ENCODE peak calls at places on chromosomes 16 and 17, in six cellular contexts. O, L, X, Q, Z and T are unnamed samples.

GRCh38 chr17:79832211-79833109 is 6.8 kb downstream of the CBX4 start:
- DNase-seq in L (no peak), X (no peak), Q (no peak), Z (peak), O (no peak), T (peak)

GRCh38 chr16:6081320-6081976 is 983.9 kb upstream of the EEF2KMT start:
- DNase-seq in X (peak), L (no peak), Q (no peak), O (no peak), Z (no peak), T (peak)

GRCh38 chr17:80036715-80037477 is 454 bp downstream of the CCDC40 start:
- DNase-seq in X (peak), Q (no peak), Z (no peak), L (no peak), O (no peak), T (peak)

GRCh38 chr17:77959926-77960521 is 1.5 kb downstream of the TNRC6C start:
- DNase-seq in O (no peak), L (no peak), Q (peak), X (peak), Z (peak), T (no peak)

GRCh38 chr16:78727536-78727935 is 628.1 kb downstream of the WWOX start:
- DNase-seq in Q (no peak), X (no peak), Z (no peak), O (no peak), L (no peak), T (no peak)

GRCh38 chr16:2472885-2473284 is 1.8 kb downstream of the NTN3 start:
- DNase-seq in Q (no peak), O (no peak), Z (no peak), L (no peak), X (no peak), T (no peak)

GRCh38 chr16:4319454-4319853 is 3.6 kb downstream of the GLIS2 start:
- DNase-seq in L (peak), Z (no peak), O (peak), X (no peak), Q (peak), T (peak)

GRCh38 chr16:1175566-1176279 is 22.8 kb downstream of the CACNA1H start:
- DNase-seq in Z (no peak), Q (no peak), O (no peak), X (no peak), L (no peak), T (no peak)

GRCh38 chr16:68086336-68086821 is 1.2 kb downstream of the NFATC3 start:
- DNase-seq in L (peak), O (no peak), X (peak), Z (peak), Q (no peak), T (no peak)

GRCh38 chr17:8922451-8922850 is 43.1 kb downstream of the PIK3R5 start:
- DNase-seq in Q (no peak), L (no peak), Z (peak), O (no peak), X (peak), T (no peak)